ENCODE peak calls at places on chromosomes 7 and 10, in six cellular contexts. One of them, this sample, is unnamed.

GRCh38 chr10:14060320-14061070 is 270.2 kb downstream of the FRMD4A start:
- DNase-seq in AG10803: no peak
- DNase-seq in transverse colon: no peak
- DNase-seq in heart right ventricle: no peak
- DNase-seq in ascending aorta: no peak
- DNase-seq in stomach: no peak
- DNase-seq in this sample: no peak

GRCh38 chr10:111344804-111345203 is 268.0 kb downstream of the ADRA2A start:
- DNase-seq in AG10803: peak
- DNase-seq in transverse colon: no peak
- DNase-seq in heart right ventricle: no peak
- DNase-seq in ascending aorta: no peak
- DNase-seq in stomach: no peak
- DNase-seq in this sample: no peak

GRCh38 chr7:111678986-111679385 is 116.7 kb upstream of the IMMP2L start:
- DNase-seq in AG10803: no peak
- DNase-seq in transverse colon: no peak
- DNase-seq in heart right ventricle: no peak
- DNase-seq in ascending aorta: no peak
- DNase-seq in stomach: no peak
- DNase-seq in this sample: no peak

GRCh38 chr7:137667633-137668387 is 179.0 kb downstream of the DGKI start:
- DNase-seq in AG10803: peak
- DNase-seq in transverse colon: no peak
- DNase-seq in heart right ventricle: no peak
- DNase-seq in ascending aorta: no peak
- DNase-seq in stomach: no peak
- DNase-seq in this sample: no peak

GRCh38 chr7:2645274-2645868 is 13.6 kb downstream of the TTYH3 start:
- DNase-seq in AG10803: peak
- DNase-seq in transverse colon: no peak
- DNase-seq in heart right ventricle: no peak
- DNase-seq in ascending aorta: no peak
- DNase-seq in stomach: no peak
- DNase-seq in this sample: no peak

GRCh38 chr7:116672596-116673503 is 854 bp downstream of the MET start:
- DNase-seq in AG10803: peak
- DNase-seq in transverse colon: peak
- DNase-seq in heart right ventricle: no peak
- DNase-seq in ascending aorta: no peak
- DNase-seq in stomach: peak
- DNase-seq in this sample: peak

GRCh38 chr10:78913219-78914059 is 155.3 kb upstream of the ZMIZ1 start:
- DNase-seq in AG10803: no peak
- DNase-seq in transverse colon: peak
- DNase-seq in heart right ventricle: no peak
- DNase-seq in ascending aorta: no peak
- DNase-seq in stomach: peak
- DNase-seq in this sample: no peak

GRCh38 chr7:50832744-50833143 is 50.0 kb upstream of the GRB10 start:
- DNase-seq in AG10803: peak
- DNase-seq in transverse colon: no peak
- DNase-seq in heart right ventricle: no peak
- DNase-seq in ascending aorta: no peak
- DNase-seq in stomach: no peak
- DNase-seq in this sample: no peak

GRCh38 chr10:77673086-77673485 is 35.5 kb upstream of the KCNMA1 start:
- DNase-seq in AG10803: no peak
- DNase-seq in transverse colon: no peak
- DNase-seq in heart right ventricle: no peak
- DNase-seq in ascending aorta: no peak
- DNase-seq in stomach: no peak
- DNase-seq in this sample: no peak

GRCh38 chr7:150428671-150429451 is 21.6 kb upstream of the GIMAP8 start:
- DNase-seq in AG10803: peak
- DNase-seq in transverse colon: peak
- DNase-seq in heart right ventricle: no peak
- DNase-seq in ascending aorta: no peak
- DNase-seq in stomach: no peak
- DNase-seq in this sample: no peak

GRCh38 chr10:88336316-88336715 is 246.8 kb downstream of the RNLS start:
- DNase-seq in AG10803: no peak
- DNase-seq in transverse colon: no peak
- DNase-seq in heart right ventricle: no peak
- DNase-seq in ascending aorta: no peak
- DNase-seq in stomach: no peak
- DNase-seq in this sample: no peak

GRCh38 chr7:143285454-143285756 is 647 bp downstream of the TMEM139 start:
- DNase-seq in AG10803: no peak
- DNase-seq in transverse colon: peak
- DNase-seq in heart right ventricle: peak
- DNase-seq in ascending aorta: no peak
- DNase-seq in stomach: no peak
- DNase-seq in this sample: no peak

GRCh38 chr10:53699684-53700083 is 927.1 kb upstream of the MBL2 start:
- DNase-seq in AG10803: no peak
- DNase-seq in transverse colon: no peak
- DNase-seq in heart right ventricle: no peak
- DNase-seq in ascending aorta: no peak
- DNase-seq in stomach: no peak
- DNase-seq in this sample: no peak

GRCh38 chr10:62584216-62584615 is 210.0 kb downstream of the ZNF365 start:
- DNase-seq in AG10803: peak
- DNase-seq in transverse colon: no peak
- DNase-seq in heart right ventricle: no peak
- DNase-seq in ascending aorta: no peak
- DNase-seq in stomach: no peak
- DNase-seq in this sample: no peak

GRCh38 chr7:147412782-147413186 is 1177.8 kb upstream of the C7orf33 start:
- DNase-seq in AG10803: peak
- DNase-seq in transverse colon: no peak
- DNase-seq in heart right ventricle: no peak
- DNase-seq in ascending aorta: no peak
- DNase-seq in stomach: no peak
- DNase-seq in this sample: no peak

GRCh38 chr7:70893422-70893821 is 238.5 kb upstream of the GALNT17 start:
- DNase-seq in AG10803: no peak
- DNase-seq in transverse colon: no peak
- DNase-seq in heart right ventricle: no peak
- DNase-seq in ascending aorta: no peak
- DNase-seq in stomach: no peak
- DNase-seq in this sample: no peak

GRCh38 chr7:150736864-150737263 is 354 bp upstream of the GIMAP5 start:
- DNase-seq in AG10803: no peak
- DNase-seq in transverse colon: no peak
- DNase-seq in heart right ventricle: no peak
- DNase-seq in ascending aorta: no peak
- DNase-seq in stomach: no peak
- DNase-seq in this sample: no peak

GRCh38 chr10:94172332-94172731 is 178.6 kb downstream of the PLCE1 start:
- DNase-seq in AG10803: no peak
- DNase-seq in transverse colon: no peak
- DNase-seq in heart right ventricle: no peak
- DNase-seq in ascending aorta: no peak
- DNase-seq in stomach: no peak
- DNase-seq in this sample: no peak

GRCh38 chr10:101282937-101283336 is 53.7 kb upstream of the LBX1 start:
- DNase-seq in AG10803: no peak
- DNase-seq in transverse colon: no peak
- DNase-seq in heart right ventricle: no peak
- DNase-seq in ascending aorta: no peak
- DNase-seq in stomach: no peak
- DNase-seq in this sample: no peak

GRCh38 chr7:16791071-16791470 is 13.7 kb downstream of the AGR2 start:
- DNase-seq in AG10803: no peak
- DNase-seq in transverse colon: no peak
- DNase-seq in heart right ventricle: no peak
- DNase-seq in ascending aorta: no peak
- DNase-seq in stomach: no peak
- DNase-seq in this sample: no peak

GRCh38 chr10:101781655-101781983 is 1.6 kb downstream of the NPM3 start:
- DNase-seq in AG10803: no peak
- DNase-seq in transverse colon: no peak
- DNase-seq in heart right ventricle: no peak
- DNase-seq in ascending aorta: peak
- DNase-seq in stomach: peak
- DNase-seq in this sample: no peak

GRCh38 chr7:55052081-55052480 is 33.3 kb downstream of the EGFR start:
- DNase-seq in AG10803: peak
- DNase-seq in transverse colon: no peak
- DNase-seq in heart right ventricle: no peak
- DNase-seq in ascending aorta: no peak
- DNase-seq in stomach: no peak
- DNase-seq in this sample: no peak

GRCh38 chr10:34081948-34082347 is 733.1 kb downstream of the PARD3 start:
- DNase-seq in AG10803: no peak
- DNase-seq in transverse colon: no peak
- DNase-seq in heart right ventricle: no peak
- DNase-seq in ascending aorta: no peak
- DNase-seq in stomach: no peak
- DNase-seq in this sample: no peak

GRCh38 chr10:89837173-89838001 is 136.0 kb downstream of the KIF20B start:
- DNase-seq in AG10803: peak
- DNase-seq in transverse colon: peak
- DNase-seq in heart right ventricle: peak
- DNase-seq in ascending aorta: peak
- DNase-seq in stomach: peak
- DNase-seq in this sample: no peak

GRCh38 chr10:102120987-102121738 is 995 bp upstream of the LDB1 start:
- DNase-seq in AG10803: peak
- DNase-seq in transverse colon: peak
- DNase-seq in heart right ventricle: peak
- DNase-seq in ascending aorta: peak
- DNase-seq in stomach: peak
- DNase-seq in this sample: peak

GRCh38 chr10:111186385-111186784 is 109.6 kb downstream of the ADRA2A start:
- DNase-seq in AG10803: no peak
- DNase-seq in transverse colon: no peak
- DNase-seq in heart right ventricle: no peak
- DNase-seq in ascending aorta: no peak
- DNase-seq in stomach: no peak
- DNase-seq in this sample: no peak

GRCh38 chr10:122774269-122774668 is 71.4 kb downstream of the CUZD1 start:
- DNase-seq in AG10803: no peak
- DNase-seq in transverse colon: no peak
- DNase-seq in heart right ventricle: no peak
- DNase-seq in ascending aorta: no peak
- DNase-seq in stomach: no peak
- DNase-seq in this sample: no peak

GRCh38 chr10:85655394-85655793 is 711.2 kb downstream of the GRID1 start:
- DNase-seq in AG10803: no peak
- DNase-seq in transverse colon: no peak
- DNase-seq in heart right ventricle: no peak
- DNase-seq in ascending aorta: no peak
- DNase-seq in stomach: no peak
- DNase-seq in this sample: no peak

GRCh38 chr10:127815147-127815546 is 77.6 kb downstream of the CLRN3 start:
- DNase-seq in AG10803: no peak
- DNase-seq in transverse colon: no peak
- DNase-seq in heart right ventricle: no peak
- DNase-seq in ascending aorta: no peak
- DNase-seq in stomach: no peak
- DNase-seq in this sample: no peak

DNA sequence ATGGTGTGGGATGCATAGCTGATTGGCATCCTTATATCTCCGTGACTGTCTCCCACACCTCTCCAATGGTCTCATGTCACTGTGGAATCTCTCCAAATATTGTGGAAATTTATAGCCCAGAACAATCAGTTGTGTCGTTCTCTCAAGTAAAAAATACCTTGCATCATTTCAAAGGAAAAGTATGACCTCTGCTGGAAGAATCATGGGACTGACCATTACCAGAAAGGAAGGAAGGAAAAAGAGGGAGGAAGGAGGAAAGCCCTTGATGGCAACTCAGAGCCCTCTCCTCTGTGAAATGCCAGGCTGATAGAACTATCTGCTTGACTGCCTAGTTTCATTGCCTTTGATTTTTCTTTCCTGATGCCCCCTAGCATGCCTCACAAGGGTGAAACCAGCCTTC is 76.3 kb downstream of the FOXI2 start:
- DNase-seq in AG10803: no peak
- DNase-seq in transverse colon: no peak
- DNase-seq in heart right ventricle: no peak
- DNase-seq in ascending aorta: no peak
- DNase-seq in stomach: no peak
- DNase-seq in this sample: no peak
- TF ChIP-seq CTCF in AG10803: no peak
- TF ChIP-seq CTCF in transverse colon: no peak
- TF ChIP-seq CTCF in heart right ventricle: no peak
- TF ChIP-seq CTCF in ascending aorta: no peak
- TF ChIP-seq CTCF in stomach: no peak
- TF ChIP-seq CTCF in this sample: peak

GRCh38 chr10:96511044-96511945 is 2.4 kb downstream of the TLL2 start:
- DNase-seq in AG10803: peak
- DNase-seq in transverse colon: peak
- DNase-seq in heart right ventricle: no peak
- DNase-seq in ascending aorta: no peak
- DNase-seq in stomach: peak
- DNase-seq in this sample: peak
- TF ChIP-seq CTCF in AG10803: peak
- TF ChIP-seq CTCF in transverse colon: peak
- TF ChIP-seq CTCF in heart right ventricle: no peak
- TF ChIP-seq CTCF in ascending aorta: peak
- TF ChIP-seq CTCF in stomach: no peak
- TF ChIP-seq CTCF in this sample: peak

GRCh38 chr10:131427253-131427652 is 115.7 kb upstream of the TCERG1L start:
- DNase-seq in AG10803: no peak
- DNase-seq in transverse colon: no peak
- DNase-seq in heart right ventricle: no peak
- DNase-seq in ascending aorta: no peak
- DNase-seq in stomach: no peak
- DNase-seq in this sample: no peak

GRCh38 chr10:131424053-131424452 is 112.5 kb upstream of the TCERG1L start:
- DNase-seq in AG10803: no peak
- DNase-seq in transverse colon: no peak
- DNase-seq in heart right ventricle: no peak
- DNase-seq in ascending aorta: no peak
- DNase-seq in stomach: no peak
- DNase-seq in this sample: no peak

GRCh38 chr10:131426530-131426898 is 115.0 kb upstream of the TCERG1L start:
- DNase-seq in AG10803: no peak
- DNase-seq in transverse colon: no peak
- DNase-seq in heart right ventricle: no peak
- DNase-seq in ascending aorta: no peak
- DNase-seq in stomach: no peak
- DNase-seq in this sample: no peak

GRCh38 chr10:131424836-131425506 is 113.5 kb upstream of the TCERG1L start:
- DNase-seq in AG10803: no peak
- DNase-seq in transverse colon: no peak
- DNase-seq in heart right ventricle: no peak
- DNase-seq in ascending aorta: no peak
- DNase-seq in stomach: no peak
- DNase-seq in this sample: no peak

GRCh38 chr10:131425752-131426529 is 114.4 kb upstream of the TCERG1L start:
- DNase-seq in AG10803: no peak
- DNase-seq in transverse colon: no peak
- DNase-seq in heart right ventricle: no peak
- DNase-seq in ascending aorta: no peak
- DNase-seq in stomach: no peak
- DNase-seq in this sample: no peak
- TF ChIP-seq CTCF in AG10803: no peak
- TF ChIP-seq CTCF in transverse colon: no peak
- TF ChIP-seq CTCF in heart right ventricle: no peak
- TF ChIP-seq CTCF in ascending aorta: no peak
- TF ChIP-seq CTCF in stomach: no peak
- TF ChIP-seq CTCF in this sample: no peak

GRCh38 chr10:84613336-84614021 is 285.1 kb downstream of the CCSER2 start:
- DNase-seq in AG10803: no peak
- DNase-seq in transverse colon: peak
- DNase-seq in heart right ventricle: no peak
- DNase-seq in ascending aorta: no peak
- DNase-seq in stomach: no peak
- DNase-seq in this sample: peak
- TF ChIP-seq CTCF in AG10803: no peak
- TF ChIP-seq CTCF in transverse colon: peak
- TF ChIP-seq CTCF in heart right ventricle: peak
- TF ChIP-seq CTCF in ascending aorta: no peak
- TF ChIP-seq CTCF in stomach: no peak
- TF ChIP-seq CTCF in this sample: peak